ENCODE peak calls at places on chromosomes 7 and 10, in eight cellular contexts. D, E, U, S, B, I, T and O are unnamed samples.

GRCh38 chr10:59831658-59832503 is 74.5 kb downstream of the CCDC6 start:
- DNase-seq in I (no peak), D (no peak), T (no peak), S (no peak), B (no peak), U (no peak), E (no peak), O (no peak)

GRCh38 chr10:117535045-117535751 is 7.3 kb upstream of the EMX2 start:
- DNase-seq in S (peak; percentile 45), D (no peak), T (no peak), B (no peak), I (no peak), E (no peak), U (no peak), O (no peak)

GRCh38 chr7:140415361-140415760 is 11.5 kb downstream of the RAB19 start:
- DNase-seq in I (no peak), B (no peak), D (no peak), S (no peak), U (no peak), T (no peak), E (no peak), O (no peak)

GRCh38 chr10:131172433-131172832 is 139.1 kb downstream of the TCERG1L start:
- DNase-seq in E (no peak), B (no peak), I (no peak), D (no peak), T (no peak), S (no peak), U (no peak), O (no peak)

GRCh38 chr7:44814956-44815355 is 18.5 kb downstream of the PPIA start:
- DNase-seq in U (no peak), T (no peak), D (peak; percentile 45), B (peak; percentile 49), S (no peak), E (no peak), I (no peak), O (no peak)

GRCh38 chr10:88525371-88526079 is 57.6 kb downstream of the RNLS start:
- DNase-seq in U (peak; percentile 42), D (peak; percentile 50), E (peak; percentile 13), I (peak; percentile 60), S (no peak), B (no peak), T (no peak), O (peak; percentile 50)

GRCh38 chr7:55966851-55967250 is 2.5 kb downstream of the NIPSNAP2 start:
- DNase-seq in T (no peak), E (peak; percentile 35), B (no peak), S (no peak), I (no peak), D (no peak), U (no peak), O (no peak)

GRCh38 chr7:26250239-26250638 is 41.4 kb upstream of the SNX10 start:
- DNase-seq in T (no peak), S (no peak), B (no peak), D (no peak), I (no peak), U (no peak), E (no peak), O (no peak)

GRCh38 chr7:42123716-42124115 is 113.3 kb downstream of the GLI3 start:
- DNase-seq in S (no peak), E (no peak), I (no peak), T (no peak), U (no peak), B (no peak), D (no peak), O (no peak)

GRCh38 chr7:21762469-21762868 is 183.2 kb downstream of the CDCA7L start:
- DNase-seq in B (no peak), I (no peak), T (no peak), S (no peak), U (no peak), E (no peak), D (no peak), O (no peak)

GRCh38 chr10:87976101-87976743 is 112.8 kb downstream of the PTEN start:
- DNase-seq in U (no peak), E (no peak), I (no peak), B (no peak), T (no peak), D (no peak), S (no peak), O (no peak)

GRCh38 chr10:131803863-131804425 is 96.9 kb upstream of the PPP2R2D start:
- DNase-seq in I (no peak), U (no peak), B (no peak), S (no peak), T (no peak), D (no peak), E (no peak), O (no peak)

GRCh38 chr7:13031481-13031880 is 344.0 kb downstream of the ARL4A start:
- DNase-seq in S (no peak), U (no peak), I (no peak), D (no peak), B (no peak), T (no peak), E (no peak), O (no peak)

GRCh38 chr7:14275346-14275745 is 285.9 kb upstream of the ETV1 start:
- DNase-seq in B (no peak), I (no peak), T (no peak), U (no peak), S (no peak), E (no peak), D (no peak), O (no peak)

GRCh38 chr10:31147220-31147608 is 115.5 kb upstream of the ZNF438 start:
- DNase-seq in T (no peak), U (peak; percentile 26), D (peak; percentile 45), S (no peak), E (no peak), I (no peak), B (no peak), O (no peak)

GRCh38 chr10:59225211-59225610 is 48.8 kb downstream of the PHYHIPL start:
- DNase-seq in T (no peak), I (no peak), E (no peak), D (no peak), B (no peak), U (no peak), S (no peak), O (no peak)

GRCh38 chr7:106768324-106768751 is 96.7 kb upstream of the PIK3CG start:
- DNase-seq in U (no peak), T (no peak), D (no peak), S (no peak), I (no peak), B (no peak), E (no peak), O (no peak)

GRCh38 chr7:30916767-30917166 is 5.1 kb downstream of the AQP1 start:
- DNase-seq in U (no peak), T (no peak), B (no peak), D (no peak), I (no peak), E (no peak), S (no peak), O (no peak)

GRCh38 chr7:134991469-134992339 is 5.4 kb downstream of the AGBL3 start:
- DNase-seq in S (no peak), U (no peak), D (peak; percentile 33), B (no peak), T (no peak), I (no peak), E (no peak), O (peak; percentile 20)

DNA sequence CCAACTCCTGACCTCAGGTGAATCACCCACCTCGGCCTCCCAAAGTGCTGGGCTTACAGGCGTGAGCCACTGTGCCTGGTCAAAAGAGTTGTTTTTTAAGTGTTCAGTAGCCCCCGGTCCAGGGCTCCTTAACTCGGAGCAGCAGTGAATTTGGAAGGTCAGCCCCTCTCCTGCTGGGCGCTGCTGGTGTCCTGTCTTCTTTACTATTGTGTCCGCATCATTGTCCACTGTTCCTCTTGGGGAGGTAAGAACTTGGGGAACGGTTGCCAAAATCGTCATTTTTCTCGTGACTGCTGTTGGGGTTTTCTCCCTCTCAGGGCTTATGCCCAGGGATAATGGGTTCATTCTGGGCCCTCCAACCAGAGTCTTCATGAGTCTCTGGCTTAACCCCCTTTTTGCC is 46.7 kb downstream of the CAMK1D start:
- DNase-seq in U (no peak), D (no peak), B (no peak), E (no peak), I (no peak), T (no peak), S (no peak), O (no peak)
- H3K27ac ChIP-seq in U (no peak overlapping the region), D (no peak overlapping the region), B (no peak overlapping the region), E (no peak overlapping the region), I (no peak overlapping the region), T (no peak overlapping the region), S (no peak overlapping the region), O (no peak overlapping the region)

GRCh38 chr10:104061196-104061595 is 24.5 kb downstream of the COL17A1 start:
- DNase-seq in T (no peak), D (no peak), B (no peak), E (no peak), I (no peak), U (no peak), S (no peak), O (no peak)

GRCh38 chr10:104057717-104058116 is 28.0 kb downstream of the COL17A1 start:
- DNase-seq in T (no peak), D (no peak), B (no peak), E (no peak), U (no peak), I (no peak), S (peak; percentile 13), O (no peak)

GRCh38 chr10:104054430-104054829 is 31.2 kb downstream of the COL17A1 start:
- DNase-seq in I (no peak), U (no peak), S (peak; percentile 32), D (peak; percentile 36), E (no peak), B (no peak), T (no peak), O (no peak)

GRCh38 chr10:104056619-104057273 is 28.9 kb downstream of the COL17A1 start:
- DNase-seq in U (peak; percentile 40), D (no peak), B (no peak), T (no peak), S (peak; percentile 31), I (no peak), E (no peak), O (no peak)

DNA sequence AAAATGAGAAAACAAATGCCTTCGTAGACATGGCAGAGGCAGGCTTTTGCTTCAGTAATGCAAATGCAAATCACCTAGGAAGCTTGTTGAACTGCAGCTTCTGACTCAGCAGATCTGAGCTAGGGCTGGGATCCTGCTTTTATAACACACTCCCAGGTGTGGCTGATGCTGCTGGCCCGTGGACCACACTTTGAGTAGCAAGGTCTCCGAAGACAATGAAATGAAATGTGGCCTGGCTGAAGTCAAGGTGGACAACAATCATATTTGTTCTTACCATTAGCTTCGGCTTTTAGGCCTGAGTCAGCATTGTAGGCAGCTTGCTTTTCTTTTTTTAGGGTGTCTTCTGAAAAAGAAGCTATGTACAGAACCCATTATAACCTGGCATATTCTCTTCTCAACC is 26.3 kb downstream of the COL17A1 start:
- DNase-seq in E (no peak), T (no peak), B (no peak), I (no peak), D (no peak), U (no peak), S (no peak), O (no peak)
- TF ChIP-seq POLR2A in E (no peak), T (no peak), B (no peak), I (no peak), D (no peak), U (no peak), S (no peak), O (no peak)

GRCh38 chr10:128751851-128752250 is 625.6 kb upstream of the MKI67 start:
- DNase-seq in U (no peak), E (no peak), T (no peak), S (no peak), D (no peak), B (no peak), I (no peak), O (no peak)
- H3K9me3 ChIP-seq in U (no peaks in the 10 kb centered on the region), E (no peaks in the 10 kb centered on the region), T (no peaks in the 10 kb centered on the region), S (no peaks in the 10 kb centered on the region), D (no peaks in the 10 kb centered on the region), B (no peaks in the 10 kb centered on the region), I (no peaks in the 10 kb centered on the region), O (no peaks in the 10 kb centered on the region)

GRCh38 chr10:102245101-102245931 is at the start of gene GBF1:
- DNase-seq in T (peak; percentile 98), U (peak; percentile 100), S (peak; percentile 93), E (peak; percentile 95), I (peak; percentile 95), B (peak; percentile 96), D (peak; percentile 100), O (peak; percentile 92)
- H3K27ac ChIP-seq in T (peak within 1 kb of the TSS; percentile 86), U (peak within 1 kb of the TSS; percentile 61), S (peak within 1 kb of the TSS; percentile 82), E (peak within 1 kb of the TSS; percentile 79), I (peak within 1 kb of the TSS; percentile 98), B (peak within 1 kb of the TSS; percentile 75), D (peak within 1 kb of the TSS; percentile 88), O (peak within 1 kb of the TSS; percentile 93)